ENCODE peak calls at places on chromosomes 7 and 10, in four cellular contexts. One of them, this sample, is unnamed.

GRCh38 chr7:117113871-117114270 is 160.6 kb downstream of the ST7 start:
- DNase-seq in hepatocyte: no peak
- DNase-seq in adipocyte: no peak
- DNase-seq in mesenchymal stem cell: no peak
- DNase-seq in this sample: no peak

GRCh38 chr10:28532223-28532508 is 752 bp upstream of the WAC start:
- DNase-seq in adipocyte: peak; percentile 74
- DNase-seq in mesenchymal stem cell: peak; percentile 65
- DNase-seq in hepatocyte: no peak
- DNase-seq in this sample: no peak

GRCh38 chr10:95539560-95540284 is 21.4 kb downstream of the SORBS1 start:
- DNase-seq in hepatocyte: no peak
- DNase-seq in mesenchymal stem cell: no peak
- DNase-seq in adipocyte: no peak
- DNase-seq in this sample: no peak

GRCh38 chr7:22565315-22565811 is 65.4 kb upstream of the STEAP1B start:
- DNase-seq in mesenchymal stem cell: peak; percentile 91
- DNase-seq in hepatocyte: no peak
- DNase-seq in adipocyte: peak; percentile 27
- DNase-seq in this sample: no peak

GRCh38 chr10:62619409-62619730 is 185.2 kb upstream of the ADO start:
- DNase-seq in mesenchymal stem cell: no peak
- DNase-seq in hepatocyte: no peak
- DNase-seq in adipocyte: no peak
- DNase-seq in this sample: no peak

GRCh38 chr7:36395171-36395894 is 5.7 kb downstream of the ANLN start:
- DNase-seq in adipocyte: no peak
- DNase-seq in mesenchymal stem cell: no peak
- DNase-seq in hepatocyte: no peak
- DNase-seq in this sample: no peak

GRCh38 chr7:105849122-105849855 is 27.1 kb downstream of the ATXN7L1 start:
- DNase-seq in adipocyte: no peak
- DNase-seq in hepatocyte: no peak
- DNase-seq in mesenchymal stem cell: peak; percentile 46
- DNase-seq in this sample: no peak

GRCh38 chr7:95509199-95509598 is 23.5 kb downstream of the ASB4 start:
- DNase-seq in hepatocyte: peak; percentile 69
- DNase-seq in adipocyte: no peak
- DNase-seq in mesenchymal stem cell: peak; percentile 92
- DNase-seq in this sample: no peak

GRCh38 chr10:132571565-132572544 is 34.3 kb downstream of the INPP5A start:
- DNase-seq in hepatocyte: peak; percentile 89
- DNase-seq in adipocyte: peak; percentile 62
- DNase-seq in mesenchymal stem cell: peak; percentile 87
- DNase-seq in this sample: no peak

GRCh38 chr10:132599712-132600111 is 62.1 kb downstream of the INPP5A start:
- DNase-seq in adipocyte: no peak
- DNase-seq in mesenchymal stem cell: no peak
- DNase-seq in hepatocyte: no peak
- DNase-seq in this sample: peak; percentile 41

GRCh38 chr10:117175215-117175900 is 21.9 kb upstream of the KCNK18 start:
- DNase-seq in adipocyte: no peak
- DNase-seq in mesenchymal stem cell: peak; percentile 10
- DNase-seq in hepatocyte: peak; percentile 31
- DNase-seq in this sample: peak; percentile 76

GRCh38 chr7:137882261-137882668 is 35.5 kb upstream of the DGKI start:
- DNase-seq in adipocyte: peak; percentile 79
- DNase-seq in hepatocyte: no peak
- DNase-seq in mesenchymal stem cell: peak; percentile 91
- DNase-seq in this sample: no peak

GRCh38 chr7:44681645-44682044 is 67.0 kb upstream of the ZMIZ2 start:
- DNase-seq in hepatocyte: no peak
- DNase-seq in adipocyte: no peak
- DNase-seq in mesenchymal stem cell: no peak
- DNase-seq in this sample: no peak
- H3K36me3 ChIP-seq in hepatocyte: no peaks in the 10 kb centered on the region
- H3K36me3 ChIP-seq in adipocyte: peaks cover 31% of the 10 kb centered on the region
- H3K36me3 ChIP-seq in mesenchymal stem cell: peaks cover 47% of the 10 kb centered on the region
- H3K36me3 ChIP-seq in this sample: peaks cover 26% of the 10 kb centered on the region

DNA sequence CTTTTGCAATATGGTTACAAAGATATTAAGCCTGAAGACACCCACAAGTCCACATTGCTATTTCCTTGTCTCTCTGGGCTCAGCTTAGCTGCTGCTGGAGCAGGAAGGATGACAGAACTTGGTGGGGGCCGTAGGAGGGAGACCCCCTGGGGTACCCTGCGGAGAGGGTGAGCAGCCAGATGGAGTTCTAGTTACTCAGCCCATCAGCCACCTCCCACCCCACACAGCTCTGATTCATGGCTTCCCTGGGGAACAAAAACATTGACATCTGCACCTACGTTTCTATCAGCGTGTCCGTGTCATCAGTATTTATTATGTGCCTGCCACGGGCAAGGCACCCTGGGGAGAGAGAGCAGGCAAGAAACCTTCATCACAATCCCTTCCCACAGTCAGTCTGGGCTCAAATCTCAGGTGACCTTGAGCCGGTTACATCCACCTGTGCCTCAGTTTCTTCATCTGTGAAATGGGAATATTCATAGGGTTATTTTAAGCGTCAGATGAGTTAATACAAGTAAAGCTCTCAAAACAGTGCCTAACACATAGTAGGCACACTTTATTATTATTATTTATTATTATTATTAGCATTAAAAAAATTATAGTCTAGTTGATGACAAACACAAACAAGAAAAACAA is 131.5 kb downstream of the C10orf105 start:
- DNase-seq in hepatocyte: no peak
- DNase-seq in adipocyte: no peak
- DNase-seq in mesenchymal stem cell: no peak
- DNase-seq in this sample: peak; percentile 19
- H3K36me3 ChIP-seq in hepatocyte: no peaks in the 10 kb centered on the region
- H3K36me3 ChIP-seq in adipocyte: no peaks in the 10 kb centered on the region
- H3K36me3 ChIP-seq in mesenchymal stem cell: no peaks in the 10 kb centered on the region
- H3K36me3 ChIP-seq in this sample: no peaks in the 10 kb centered on the region

GRCh38 chr7:100095289-100095688 is 5.9 kb downstream of the MCM7 start:
- DNase-seq in adipocyte: no peak
- DNase-seq in hepatocyte: no peak
- DNase-seq in mesenchymal stem cell: no peak
- DNase-seq in this sample: no peak
- H3K36me3 ChIP-seq in adipocyte: peaks cover 90% of the 10 kb centered on the region
- H3K36me3 ChIP-seq in hepatocyte: no peaks in the 10 kb centered on the region
- H3K36me3 ChIP-seq in mesenchymal stem cell: peaks cover 91% of the 10 kb centered on the region
- H3K36me3 ChIP-seq in this sample: peaks cover 53% of the 10 kb centered on the region

GRCh38 chr7:155680124-155680523 is 35.7 kb downstream of the RBM33 start:
- DNase-seq in mesenchymal stem cell: no peak
- DNase-seq in adipocyte: no peak
- DNase-seq in hepatocyte: no peak
- DNase-seq in this sample: no peak
- H3K36me3 ChIP-seq in mesenchymal stem cell: peaks cover 69% of the 10 kb centered on the region
- H3K36me3 ChIP-seq in adipocyte: peaks cover 47% of the 10 kb centered on the region
- H3K36me3 ChIP-seq in hepatocyte: peaks cover 3% of the 10 kb centered on the region
- H3K36me3 ChIP-seq in this sample: peaks cover 10% of the 10 kb centered on the region

This sample was measured in kidney.